ENCODE peak calls at places on chromosomes 12 and 14, in eight cellular contexts. One of them, this sample, is unnamed.

GRCh38 chr12:119475650-119476049 is 117.9 kb upstream of the TMEM233 start:
- DNase-seq in Peyer's patch: no peak
- DNase-seq in A549: no peak
- DNase-seq in PC-3: no peak
- DNase-seq in sigmoid colon: no peak
- DNase-seq in hepatocyte: no peak
- DNase-seq in OCI-LY7: no peak
- DNase-seq in CD4-positive, alpha-beta memory T cell: no peak
- DNase-seq in this sample: no peak

GRCh38 chr14:100777366-100778077 is 48.4 kb upstream of the MEG3 start:
- DNase-seq in CD4-positive, alpha-beta memory T cell: no peak
- DNase-seq in hepatocyte: no peak
- DNase-seq in sigmoid colon: peak
- DNase-seq in OCI-LY7: no peak
- DNase-seq in PC-3: no peak
- DNase-seq in Peyer's patch: peak
- DNase-seq in A549: no peak
- DNase-seq in this sample: no peak

GRCh38 chr14:26730929-26731618 is 133.2 kb upstream of the NOVA1 start:
- DNase-seq in A549: no peak
- DNase-seq in hepatocyte: peak
- DNase-seq in CD4-positive, alpha-beta memory T cell: no peak
- DNase-seq in sigmoid colon: no peak
- DNase-seq in OCI-LY7: peak
- DNase-seq in PC-3: peak
- DNase-seq in Peyer's patch: no peak
- DNase-seq in this sample: no peak

GRCh38 chr12:83954071-83954789 is 958.4 kb downstream of the SLC6A15 start:
- DNase-seq in hepatocyte: no peak
- DNase-seq in Peyer's patch: no peak
- DNase-seq in PC-3: no peak
- DNase-seq in OCI-LY7: no peak
- DNase-seq in A549: no peak
- DNase-seq in sigmoid colon: no peak
- DNase-seq in CD4-positive, alpha-beta memory T cell: no peak
- DNase-seq in this sample: no peak

GRCh38 chr12:27946396-27946795 is 26.1 kb downstream of the PTHLH start:
- DNase-seq in hepatocyte: no peak
- DNase-seq in A549: no peak
- DNase-seq in sigmoid colon: no peak
- DNase-seq in OCI-LY7: no peak
- DNase-seq in Peyer's patch: no peak
- DNase-seq in PC-3: no peak
- DNase-seq in CD4-positive, alpha-beta memory T cell: no peak
- DNase-seq in this sample: no peak

GRCh38 chr12:124240493-124240892 is 54.4 kb upstream of the RFLNA start:
- DNase-seq in sigmoid colon: no peak
- DNase-seq in Peyer's patch: no peak
- DNase-seq in CD4-positive, alpha-beta memory T cell: no peak
- DNase-seq in OCI-LY7: peak
- DNase-seq in A549: peak
- DNase-seq in PC-3: no peak
- DNase-seq in hepatocyte: no peak
- DNase-seq in this sample: no peak

GRCh38 chr14:22088614-22089359 is 415.2 kb upstream of the OR4E1 start:
- DNase-seq in OCI-LY7: no peak
- DNase-seq in hepatocyte: no peak
- DNase-seq in CD4-positive, alpha-beta memory T cell: no peak
- DNase-seq in A549: no peak
- DNase-seq in sigmoid colon: no peak
- DNase-seq in Peyer's patch: no peak
- DNase-seq in PC-3: peak
- DNase-seq in this sample: no peak

GRCh38 chr12:52575256-52575655 is 1.6 kb upstream of the KRT74 start:
- DNase-seq in sigmoid colon: peak
- DNase-seq in CD4-positive, alpha-beta memory T cell: no peak
- DNase-seq in PC-3: no peak
- DNase-seq in A549: no peak
- DNase-seq in Peyer's patch: no peak
- DNase-seq in hepatocyte: no peak
- DNase-seq in OCI-LY7: no peak
- DNase-seq in this sample: no peak

GRCh38 chr12:102438047-102438822 is 42.1 kb downstream of the IGF1 start:
- DNase-seq in A549: no peak
- DNase-seq in PC-3: no peak
- DNase-seq in sigmoid colon: no peak
- DNase-seq in hepatocyte: no peak
- DNase-seq in Peyer's patch: no peak
- DNase-seq in CD4-positive, alpha-beta memory T cell: no peak
- DNase-seq in OCI-LY7: no peak
- DNase-seq in this sample: no peak

GRCh38 chr12:33514893-33515292 is 75.3 kb upstream of the SYT10 start:
- DNase-seq in A549: no peak
- DNase-seq in Peyer's patch: no peak
- DNase-seq in sigmoid colon: no peak
- DNase-seq in hepatocyte: no peak
- DNase-seq in CD4-positive, alpha-beta memory T cell: no peak
- DNase-seq in OCI-LY7: no peak
- DNase-seq in PC-3: peak
- DNase-seq in this sample: no peak

GRCh38 chr12:14188761-14189160 is 176.7 kb upstream of the ATF7IP start:
- DNase-seq in OCI-LY7: no peak
- DNase-seq in A549: no peak
- DNase-seq in PC-3: no peak
- DNase-seq in CD4-positive, alpha-beta memory T cell: no peak
- DNase-seq in hepatocyte: no peak
- DNase-seq in Peyer's patch: no peak
- DNase-seq in sigmoid colon: no peak
- DNase-seq in this sample: no peak
- H3K27ac ChIP-seq in OCI-LY7: no peak
- H3K27ac ChIP-seq in A549: no peak
- H3K27ac ChIP-seq in PC-3: no peak
- H3K27ac ChIP-seq in CD4-positive, alpha-beta memory T cell: no peak
- H3K27ac ChIP-seq in hepatocyte: no peak
- H3K27ac ChIP-seq in Peyer's patch: no peak
- H3K27ac ChIP-seq in sigmoid colon: no peak
- H3K27ac ChIP-seq in this sample: no peak

GRCh38 chr12:6962285-6963015 is 8.0 kb downstream of the PHB2 start:
- DNase-seq in PC-3: no peak
- DNase-seq in sigmoid colon: peak
- DNase-seq in Peyer's patch: peak
- DNase-seq in hepatocyte: peak
- DNase-seq in OCI-LY7: no peak
- DNase-seq in A549: no peak
- DNase-seq in CD4-positive, alpha-beta memory T cell: no peak
- DNase-seq in this sample: no peak
- H3K27ac ChIP-seq in PC-3: peak
- H3K27ac ChIP-seq in sigmoid colon: peak
- H3K27ac ChIP-seq in Peyer's patch: peak
- H3K27ac ChIP-seq in hepatocyte: peak
- H3K27ac ChIP-seq in OCI-LY7: no peak
- H3K27ac ChIP-seq in A549: peak
- H3K27ac ChIP-seq in CD4-positive, alpha-beta memory T cell: peak
- H3K27ac ChIP-seq in this sample: peak

GRCh38 chr12:2324375-2324774 is 271.6 kb downstream of the CACNA1C start:
- DNase-seq in CD4-positive, alpha-beta memory T cell: no peak
- DNase-seq in A549: no peak
- DNase-seq in OCI-LY7: no peak
- DNase-seq in PC-3: no peak
- DNase-seq in hepatocyte: no peak
- DNase-seq in sigmoid colon: peak
- DNase-seq in Peyer's patch: peak
- DNase-seq in this sample: no peak
- H3K27ac ChIP-seq in CD4-positive, alpha-beta memory T cell: no peak
- H3K27ac ChIP-seq in A549: no peak
- H3K27ac ChIP-seq in OCI-LY7: no peak
- H3K27ac ChIP-seq in PC-3: no peak
- H3K27ac ChIP-seq in hepatocyte: no peak
- H3K27ac ChIP-seq in sigmoid colon: peak
- H3K27ac ChIP-seq in Peyer's patch: no peak
- H3K27ac ChIP-seq in this sample: no peak

DNA sequence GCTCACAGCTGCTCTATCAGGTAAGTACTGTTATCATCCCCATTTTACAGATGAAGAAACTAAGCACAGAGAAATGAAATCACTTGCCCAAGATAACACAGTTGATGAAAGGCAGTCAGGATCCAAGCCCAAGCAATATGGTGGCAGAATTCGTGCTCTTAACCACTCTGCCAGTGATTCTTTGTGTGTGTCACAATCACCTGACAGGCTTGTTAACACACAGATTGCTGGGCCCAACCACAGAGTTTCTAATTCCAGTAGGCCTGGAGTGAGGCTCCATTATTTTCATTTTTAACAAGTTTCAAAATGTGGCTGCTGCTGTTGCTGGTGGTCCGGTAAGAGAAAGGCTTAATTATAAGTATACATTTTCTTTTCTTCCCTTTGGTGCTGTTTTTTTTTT is 134.2 kb downstream of the TGFB3 start:
- DNase-seq in PC-3: no peak
- DNase-seq in Peyer's patch: no peak
- DNase-seq in hepatocyte: no peak
- DNase-seq in OCI-LY7: no peak
- DNase-seq in sigmoid colon: no peak
- DNase-seq in CD4-positive, alpha-beta memory T cell: no peak
- DNase-seq in A549: no peak
- DNase-seq in this sample: no peak
- H3K27ac ChIP-seq in PC-3: no peak
- H3K27ac ChIP-seq in Peyer's patch: no peak
- H3K27ac ChIP-seq in hepatocyte: no peak
- H3K27ac ChIP-seq in OCI-LY7: no peak
- H3K27ac ChIP-seq in sigmoid colon: no peak
- H3K27ac ChIP-seq in CD4-positive, alpha-beta memory T cell: no peak
- H3K27ac ChIP-seq in A549: no peak
- H3K27ac ChIP-seq in this sample: no peak

GRCh38 chr14:73003688-73004087 is 23.2 kb downstream of the ZFYVE1 start:
- DNase-seq in hepatocyte: no peak
- DNase-seq in A549: no peak
- DNase-seq in PC-3: no peak
- DNase-seq in CD4-positive, alpha-beta memory T cell: no peak
- DNase-seq in OCI-LY7: no peak
- DNase-seq in Peyer's patch: no peak
- DNase-seq in sigmoid colon: no peak
- DNase-seq in this sample: no peak

GRCh38 chr14:73014105-73014504 is 12.8 kb downstream of the ZFYVE1 start:
- DNase-seq in CD4-positive, alpha-beta memory T cell: no peak
- DNase-seq in PC-3: no peak
- DNase-seq in hepatocyte: no peak
- DNase-seq in sigmoid colon: no peak
- DNase-seq in Peyer's patch: no peak
- DNase-seq in OCI-LY7: no peak
- DNase-seq in A549: no peak
- DNase-seq in this sample: no peak

GRCh38 chr14:73007835-73008234 is 19.1 kb downstream of the ZFYVE1 start:
- DNase-seq in Peyer's patch: no peak
- DNase-seq in PC-3: no peak
- DNase-seq in hepatocyte: peak
- DNase-seq in CD4-positive, alpha-beta memory T cell: no peak
- DNase-seq in OCI-LY7: no peak
- DNase-seq in sigmoid colon: no peak
- DNase-seq in A549: no peak
- DNase-seq in this sample: no peak

GRCh38 chr14:73008501-73008900 is 18.4 kb downstream of the ZFYVE1 start:
- DNase-seq in PC-3: no peak
- DNase-seq in Peyer's patch: no peak
- DNase-seq in OCI-LY7: no peak
- DNase-seq in A549: no peak
- DNase-seq in CD4-positive, alpha-beta memory T cell: no peak
- DNase-seq in hepatocyte: no peak
- DNase-seq in sigmoid colon: no peak
- DNase-seq in this sample: no peak
- H3K27ac ChIP-seq in PC-3: no peak
- H3K27ac ChIP-seq in Peyer's patch: no peak
- H3K27ac ChIP-seq in OCI-LY7: no peak
- H3K27ac ChIP-seq in A549: no peak
- H3K27ac ChIP-seq in CD4-positive, alpha-beta memory T cell: no peak
- H3K27ac ChIP-seq in hepatocyte: peak
- H3K27ac ChIP-seq in sigmoid colon: peak
- H3K27ac ChIP-seq in this sample: no peak

DNA sequence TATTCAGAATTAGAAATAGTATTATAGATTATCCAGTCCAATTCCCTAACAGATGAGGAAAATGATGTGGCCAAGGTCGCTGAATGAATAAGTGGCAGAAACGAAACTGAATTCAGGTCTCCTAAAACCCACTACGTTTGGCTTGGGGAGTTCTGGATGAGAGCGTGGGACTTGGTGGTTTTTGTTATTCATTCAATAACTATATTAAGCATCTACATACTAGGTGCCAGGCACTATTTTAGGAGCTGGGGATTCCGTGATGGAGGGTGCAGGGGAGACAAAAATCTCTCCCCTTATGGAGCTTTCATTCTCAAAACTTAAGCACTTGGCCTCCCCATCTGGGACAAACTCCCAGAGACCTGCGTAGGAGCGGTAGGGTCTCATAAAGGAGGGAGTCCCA is 785 bp upstream of the CCDC184 start:
- DNase-seq in PC-3: no peak
- DNase-seq in sigmoid colon: no peak
- DNase-seq in CD4-positive, alpha-beta memory T cell: no peak
- DNase-seq in hepatocyte: no peak
- DNase-seq in OCI-LY7: no peak
- DNase-seq in Peyer's patch: no peak
- DNase-seq in A549: no peak
- DNase-seq in this sample: no peak
- H3K27ac ChIP-seq in PC-3: no peak
- H3K27ac ChIP-seq in sigmoid colon: peak
- H3K27ac ChIP-seq in CD4-positive, alpha-beta memory T cell: peak
- H3K27ac ChIP-seq in hepatocyte: peak
- H3K27ac ChIP-seq in OCI-LY7: no peak
- H3K27ac ChIP-seq in Peyer's patch: peak
- H3K27ac ChIP-seq in A549: peak
- H3K27ac ChIP-seq in this sample: no peak

DNA sequence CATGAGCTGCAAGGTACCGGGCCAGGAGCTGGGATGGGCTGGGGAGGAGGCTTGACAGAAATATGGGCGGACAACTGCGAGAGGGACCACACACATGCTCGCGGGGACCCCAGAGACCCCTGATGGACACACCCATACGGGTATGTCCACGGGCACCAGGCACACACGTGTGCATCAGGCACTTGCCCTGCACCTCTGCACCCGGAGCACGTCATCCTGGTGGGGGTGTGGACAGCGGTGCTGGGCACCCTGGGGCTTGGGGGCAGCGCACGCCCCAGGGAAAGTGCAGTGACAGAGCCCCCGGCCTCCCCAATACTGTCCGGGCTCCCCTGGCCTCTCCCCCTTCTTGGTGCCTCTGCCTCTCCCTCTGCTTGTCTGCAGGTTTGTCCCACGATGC is 1.7 kb upstream of the CRIP1 start:
- DNase-seq in sigmoid colon: no peak
- DNase-seq in OCI-LY7: no peak
- DNase-seq in hepatocyte: no peak
- DNase-seq in PC-3: no peak
- DNase-seq in CD4-positive, alpha-beta memory T cell: no peak
- DNase-seq in Peyer's patch: no peak
- DNase-seq in A549: no peak
- DNase-seq in this sample: no peak
- H3K27ac ChIP-seq in sigmoid colon: peak
- H3K27ac ChIP-seq in OCI-LY7: no peak
- H3K27ac ChIP-seq in hepatocyte: no peak
- H3K27ac ChIP-seq in PC-3: no peak
- H3K27ac ChIP-seq in CD4-positive, alpha-beta memory T cell: peak
- H3K27ac ChIP-seq in Peyer's patch: peak
- H3K27ac ChIP-seq in A549: no peak
- H3K27ac ChIP-seq in this sample: no peak

This sample was measured in epithelial cell of prostate.